ENCODE peak calls at places on chromosomes 7 and 10, in ten cellular contexts. T, I, C, V, O, J, S, Z, A and Q are unnamed samples.
A peak's percentile ranks its signal among the peaks of the same experiment; 100 is the strongest.

GRCh38 chr7:83517026-83517700 is 131.8 kb downstream of the SEMA3E start:
- DNase-seq in T (no peak), I (no peak), C (no peak), V (no peak), O (no peak), J (no peak), S (no peak), Z (no peak), A (no peak), Q (no peak)

GRCh38 chr10:2137549-2138174 is 400.3 kb upstream of the ADARB2 start:
- DNase-seq in T (no peak), I (peak; percentile 2), C (peak; percentile 52), V (no peak), O (no peak), J (peak; percentile 19), S (peak; percentile 41), Z (no peak), A (peak; percentile 52), Q (no peak)

GRCh38 chr10:13404791-13405190 is 56.7 kb upstream of the SEPHS1 start:
- DNase-seq in T (no peak), I (no peak), C (no peak), V (no peak), O (no peak), J (no peak), S (no peak), Z (no peak), A (no peak), Q (no peak)

GRCh38 chr10:94264085-94264484 is 98.7 kb downstream of the NOC3L start:
- DNase-seq in T (no peak), I (no peak), C (no peak), V (no peak), O (no peak), J (no peak), S (no peak), Z (no peak), A (no peak), Q (no peak)

GRCh38 chr7:100486753-100487446 is 3.2 kb downstream of the NYAP1 start:
- DNase-seq in T (no peak), I (no peak), C (no peak), V (no peak), O (peak; percentile 15), J (no peak), S (peak; percentile 69), Z (no peak), A (peak; percentile 82), Q (no peak)

GRCh38 chr10:69466158-69466490 is 14.9 kb downstream of the TSPAN15 start:
- DNase-seq in T (no peak), I (no peak), C (no peak), V (no peak), O (no peak), J (no peak), S (no peak), Z (no peak), A (no peak), Q (no peak)

GRCh38 chr10:43125881-43126731 is 12.1 kb upstream of the CSGALNACT2 start:
- DNase-seq in T (no peak), I (no peak), C (no peak), V (no peak), O (no peak), J (no peak), S (no peak), Z (no peak), A (no peak), Q (peak; percentile 11)

GRCh38 chr10:34480345-34480744 is 334.8 kb downstream of the PARD3 start:
- DNase-seq in T (no peak), I (no peak), C (no peak), V (no peak), O (no peak), J (no peak), S (no peak), Z (no peak), A (no peak), Q (no peak)

GRCh38 chr7:70384891-70385290 is 747.1 kb upstream of the GALNT17 start:
- DNase-seq in T (no peak), I (no peak), C (no peak), V (peak; percentile 14), O (peak; percentile 1), J (no peak), S (no peak), Z (no peak), A (no peak), Q (no peak)

GRCh38 chr7:70387197-70387596 is 744.7 kb upstream of the GALNT17 start:
- DNase-seq in T (no peak), I (no peak), C (no peak), V (no peak), O (no peak), J (no peak), S (no peak), Z (no peak), A (no peak), Q (no peak)

GRCh38 chr7:70380315-70381027 is 751.5 kb upstream of the GALNT17 start:
- DNase-seq in T (peak; percentile 60), I (no peak), C (no peak), V (no peak), O (no peak), J (no peak), S (no peak), Z (no peak), A (no peak), Q (peak; percentile 51)

GRCh38 chr7:70383947-70384475 is 747.9 kb upstream of the GALNT17 start:
- DNase-seq in T (no peak), I (no peak), C (no peak), V (no peak), O (no peak), J (no peak), S (no peak), Z (no peak), A (no peak), Q (no peak)

GRCh38 chr7:70383369-70383768 is 748.6 kb upstream of the GALNT17 start:
- DNase-seq in T (no peak), I (no peak), C (no peak), V (no peak), O (no peak), J (no peak), S (no peak), Z (no peak), A (no peak), Q (no peak)
- H3K27ac ChIP-seq in T (no peak overlapping the region), I (no peak overlapping the region), C (no peak overlapping the region), V (no peak overlapping the region), O (no peak overlapping the region), J (no peak overlapping the region), S (no peak overlapping the region), Z (no peak overlapping the region), A (no peak overlapping the region), Q (no peak overlapping the region)

GRCh38 chr7:29987821-29988317 is 1.7 kb downstream of the SCRN1 start:
- DNase-seq in T (no peak), I (no peak), C (no peak), V (peak; percentile 73), O (peak; percentile 57), J (no peak), S (peak; percentile 91), Z (peak; percentile 57), A (peak; percentile 84), Q (no peak)

GRCh38 chr7:29987083-29987482 is 2.5 kb downstream of the SCRN1 start:
- DNase-seq in T (no peak), I (no peak), C (no peak), V (no peak), O (no peak), J (no peak), S (peak; percentile 27), Z (peak; percentile 8), A (no peak), Q (no peak)

GRCh38 chr7:29988391-29989256 is 977 bp downstream of the SCRN1 start:
- DNase-seq in T (peak; percentile 43), I (peak; percentile 10), C (peak; percentile 42), V (peak; percentile 63), O (peak; percentile 64), J (peak; percentile 71), S (peak; percentile 84), Z (peak; percentile 36), A (peak; percentile 41), Q (peak; percentile 39)

GRCh38 chr7:29990931-29991330 is 1.3 kb upstream of the SCRN1 start:
- DNase-seq in T (no peak), I (no peak), C (no peak), V (no peak), O (no peak), J (no peak), S (no peak), Z (no peak), A (no peak), Q (no peak)

GRCh38 chr7:29989257-29989995 is at the start of gene SCRN1:
- DNase-seq in T (peak; percentile 49), I (peak; percentile 4), C (peak; percentile 69), V (peak; percentile 42), O (no peak), J (peak; percentile 76), S (peak; percentile 51), Z (peak; percentile 49), A (peak; percentile 71), Q (peak; percentile 55)
- TF ChIP-seq CTCF in T (no peak), I (no peak), C (no peak), V (no peak), O (no peak), J (no peak), S (no peak), Z (no peak), A (no peak), Q (no peak)

GRCh38 chr7:195830-196128 is 3.4 kb downstream of the FAM20C start:
- DNase-seq in T (no peak), I (no peak), C (no peak), V (no peak), O (no peak), J (no peak), S (no peak), Z (no peak), A (no peak), Q (no peak)
- H3K27ac ChIP-seq in T (no peak overlapping the region), I (no peak overlapping the region), C (no peak overlapping the region), V (no peak overlapping the region), O (no peak overlapping the region), J (no peak overlapping the region), S (no peak overlapping the region), Z (no peak overlapping the region), A (no peak overlapping the region), Q (no peak overlapping the region)

GRCh38 chr7:55108818-55109217 is 90.0 kb downstream of the EGFR start:
- DNase-seq in T (no peak), I (no peak), C (no peak), V (no peak), O (no peak), J (no peak), S (no peak), Z (no peak), A (no peak), Q (no peak)

GRCh38 chr7:55109384-55110167 is 90.8 kb downstream of the EGFR start:
- DNase-seq in T (no peak), I (no peak), C (no peak), V (peak; percentile 96), O (no peak), J (no peak), S (peak; percentile 22), Z (peak; percentile 82), A (no peak), Q (no peak)

GRCh38 chr7:55111007-55111406 is 92.2 kb downstream of the EGFR start:
- DNase-seq in T (no peak), I (no peak), C (no peak), V (peak; percentile 85), O (no peak), J (no peak), S (no peak), Z (peak; percentile 71), A (no peak), Q (no peak)

GRCh38 chr7:55113760-55114541 is 95.1 kb downstream of the EGFR start:
- DNase-seq in T (no peak), I (no peak), C (no peak), V (no peak), O (no peak), J (no peak), S (no peak), Z (no peak), A (no peak), Q (no peak)

DNA sequence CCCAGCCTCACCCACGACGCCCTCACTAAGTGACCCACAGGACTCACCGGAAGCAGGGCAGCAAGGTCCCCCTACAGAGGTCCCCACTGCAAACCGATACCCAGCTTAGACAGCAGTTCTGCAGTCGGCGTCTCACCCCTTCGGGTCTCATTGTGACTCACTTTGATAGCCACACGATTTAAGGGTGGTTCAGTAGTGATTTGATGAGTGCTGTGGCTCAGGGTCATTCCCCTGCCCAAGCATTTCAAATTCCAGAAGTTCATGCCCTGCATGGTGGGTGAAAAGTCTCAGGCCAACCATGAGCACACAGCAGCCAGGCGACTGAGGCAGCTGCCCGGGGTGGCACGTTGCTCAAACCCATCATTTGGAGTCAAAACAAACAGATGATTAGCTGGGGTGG is 93.2 kb downstream of the EGFR start:
- DNase-seq in T (no peak), I (no peak), C (no peak), V (no peak), O (no peak), J (no peak), S (no peak), Z (no peak), A (no peak), Q (no peak)
- TF ChIP-seq CTCF in T (no peak), I (no peak), C (no peak), V (no peak), O (no peak), J (no peak), S (no peak), Z (no peak), A (no peak), Q (no peak)